ENCODE peak calls at places on chromosomes 13 and 19, in eight cellular contexts. One of them, this sample, is unnamed.

GRCh38 chr13:54133721-54134120 is 1105.1 kb downstream of the OLFM4 start:
- DNase-seq in GM04504: no peak
- DNase-seq in A172: no peak
- DNase-seq in HFFc6: no peak
- DNase-seq in GM03348: no peak
- DNase-seq in activated B cell treated with CpG ODN at 0.5 μM for 24 hours: no peak
- DNase-seq in ovary: no peak
- DNase-seq in EH: no peak
- DNase-seq in this sample: no peak

GRCh38 chr19:34837262-34837661 is 64.2 kb upstream of the ZNF599 start:
- DNase-seq in GM04504: no peak
- DNase-seq in A172: peak; percentile 58
- DNase-seq in HFFc6: no peak
- DNase-seq in GM03348: no peak
- DNase-seq in activated B cell treated with CpG ODN at 0.5 μM for 24 hours: no peak
- DNase-seq in ovary: peak; percentile 26
- DNase-seq in EH: peak; percentile 3
- DNase-seq in this sample: no peak

GRCh38 chr13:46605824-46606554 is 53.0 kb downstream of the LRCH1 start:
- DNase-seq in GM04504: no peak
- DNase-seq in A172: no peak
- DNase-seq in HFFc6: no peak
- DNase-seq in GM03348: no peak
- DNase-seq in activated B cell treated with CpG ODN at 0.5 μM for 24 hours: no peak
- DNase-seq in ovary: no peak
- DNase-seq in EH: no peak
- DNase-seq in this sample: no peak

GRCh38 chr13:70905035-70905434 is 796.8 kb upstream of the KLHL1 start:
- DNase-seq in GM04504: no peak
- DNase-seq in A172: no peak
- DNase-seq in HFFc6: no peak
- DNase-seq in GM03348: no peak
- DNase-seq in activated B cell treated with CpG ODN at 0.5 μM for 24 hours: no peak
- DNase-seq in ovary: no peak
- DNase-seq in EH: no peak
- DNase-seq in this sample: no peak

GRCh38 chr19:17073869-17074627 is 1.2 kb downstream of the HAUS8 start:
- DNase-seq in GM04504: no peak
- DNase-seq in A172: peak; percentile 36
- DNase-seq in HFFc6: no peak
- DNase-seq in GM03348: no peak
- DNase-seq in activated B cell treated with CpG ODN at 0.5 μM for 24 hours: peak; percentile 28
- DNase-seq in ovary: no peak
- DNase-seq in EH: peak; percentile 23
- DNase-seq in this sample: no peak

GRCh38 chr19:44644391-44645016 is 794 bp downstream of the PVR start:
- DNase-seq in GM04504: no peak
- DNase-seq in A172: peak; percentile 56
- DNase-seq in HFFc6: peak; percentile 21
- DNase-seq in GM03348: no peak
- DNase-seq in activated B cell treated with CpG ODN at 0.5 μM for 24 hours: no peak
- DNase-seq in ovary: no peak
- DNase-seq in EH: peak; percentile 47
- DNase-seq in this sample: peak; percentile 68

GRCh38 chr19:17215125-17215971 is at the start of gene USE1:
- DNase-seq in GM04504: peak; percentile 83
- DNase-seq in A172: peak; percentile 80
- DNase-seq in HFFc6: peak; percentile 76
- DNase-seq in GM03348: peak; percentile 95
- DNase-seq in activated B cell treated with CpG ODN at 0.5 μM for 24 hours: peak; percentile 73
- DNase-seq in ovary: peak; percentile 94
- DNase-seq in EH: peak; percentile 93
- DNase-seq in this sample: peak; percentile 95

GRCh38 chr13:78701383-78701782 is 42.4 kb upstream of the OBI1 start:
- DNase-seq in GM04504: no peak
- DNase-seq in A172: no peak
- DNase-seq in HFFc6: no peak
- DNase-seq in GM03348: no peak
- DNase-seq in activated B cell treated with CpG ODN at 0.5 μM for 24 hours: no peak
- DNase-seq in ovary: no peak
- DNase-seq in EH: no peak
- DNase-seq in this sample: no peak

GRCh38 chr19:3146677-3147100 is 10.9 kb downstream of the GNA15 start:
- DNase-seq in GM04504: no peak
- DNase-seq in A172: no peak
- DNase-seq in HFFc6: no peak
- DNase-seq in GM03348: no peak
- DNase-seq in activated B cell treated with CpG ODN at 0.5 μM for 24 hours: peak; percentile 65
- DNase-seq in ovary: no peak
- DNase-seq in EH: no peak
- DNase-seq in this sample: peak; percentile 23

GRCh38 chr19:12668937-12669271 is 2.3 kb downstream of the WDR83 start:
- DNase-seq in GM04504: peak; percentile 24
- DNase-seq in A172: peak; percentile 53
- DNase-seq in HFFc6: peak; percentile 72
- DNase-seq in GM03348: peak; percentile 83
- DNase-seq in activated B cell treated with CpG ODN at 0.5 μM for 24 hours: no peak
- DNase-seq in ovary: no peak
- DNase-seq in EH: peak; percentile 60
- DNase-seq in this sample: peak; percentile 79

GRCh38 chr13:26759907-26760834 is at the start of gene GPR12:
- DNase-seq in GM04504: no peak
- DNase-seq in A172: no peak
- DNase-seq in HFFc6: no peak
- DNase-seq in GM03348: peak; percentile 35
- DNase-seq in activated B cell treated with CpG ODN at 0.5 μM for 24 hours: no peak
- DNase-seq in ovary: no peak
- DNase-seq in EH: no peak
- DNase-seq in this sample: peak; percentile 32

GRCh38 chr19:47253467-47253881 is 2.9 kb upstream of the CCDC9 start:
- DNase-seq in GM04504: no peak
- DNase-seq in A172: peak; percentile 69
- DNase-seq in HFFc6: peak; percentile 83
- DNase-seq in GM03348: peak; percentile 28
- DNase-seq in activated B cell treated with CpG ODN at 0.5 μM for 24 hours: no peak
- DNase-seq in ovary: no peak
- DNase-seq in EH: peak; percentile 95
- DNase-seq in this sample: peak; percentile 85

GRCh38 chr19:11205939-11206570 is 8.7 kb upstream of the KANK2 start:
- DNase-seq in GM04504: no peak
- DNase-seq in A172: no peak
- DNase-seq in HFFc6: no peak
- DNase-seq in GM03348: no peak
- DNase-seq in activated B cell treated with CpG ODN at 0.5 μM for 24 hours: no peak
- DNase-seq in ovary: no peak
- DNase-seq in EH: no peak
- DNase-seq in this sample: no peak

GRCh38 chr13:46126552-46127171 is 21.8 kb upstream of the CPB2 start:
- DNase-seq in GM04504: peak; percentile 47
- DNase-seq in A172: peak; percentile 77
- DNase-seq in HFFc6: peak; percentile 63
- DNase-seq in GM03348: peak; percentile 81
- DNase-seq in activated B cell treated with CpG ODN at 0.5 μM for 24 hours: peak; percentile 27
- DNase-seq in ovary: no peak
- DNase-seq in EH: peak; percentile 71
- DNase-seq in this sample: peak; percentile 80

GRCh38 chr13:44574466-44574855 is 1.7 kb downstream of the TSC22D1 start:
- DNase-seq in GM04504: no peak
- DNase-seq in A172: no peak
- DNase-seq in HFFc6: no peak
- DNase-seq in GM03348: peak; percentile 18
- DNase-seq in activated B cell treated with CpG ODN at 0.5 μM for 24 hours: no peak
- DNase-seq in ovary: no peak
- DNase-seq in EH: no peak
- DNase-seq in this sample: peak; percentile 45

GRCh38 chr13:26679411-26679810 is 81.2 kb downstream of the GPR12 start:
- DNase-seq in GM04504: peak; percentile 28
- DNase-seq in A172: peak; percentile 43
- DNase-seq in HFFc6: peak; percentile 40
- DNase-seq in GM03348: peak; percentile 52
- DNase-seq in activated B cell treated with CpG ODN at 0.5 μM for 24 hours: no peak
- DNase-seq in ovary: no peak
- DNase-seq in EH: peak; percentile 76
- DNase-seq in this sample: peak; percentile 45

GRCh38 chr19:56103027-56103614 is 18.0 kb downstream of the ZNF787 start:
- DNase-seq in GM04504: no peak
- DNase-seq in A172: no peak
- DNase-seq in HFFc6: no peak
- DNase-seq in GM03348: no peak
- DNase-seq in activated B cell treated with CpG ODN at 0.5 μM for 24 hours: no peak
- DNase-seq in ovary: no peak
- DNase-seq in EH: no peak
- DNase-seq in this sample: no peak

GRCh38 chr13:44904982-44905381 is 84.3 kb downstream of the NUFIP1 start:
- DNase-seq in GM04504: peak; percentile 96
- DNase-seq in A172: peak; percentile 57
- DNase-seq in HFFc6: peak; percentile 97
- DNase-seq in GM03348: peak; percentile 89
- DNase-seq in activated B cell treated with CpG ODN at 0.5 μM for 24 hours: no peak
- DNase-seq in ovary: peak; percentile 51
- DNase-seq in EH: peak; percentile 97
- DNase-seq in this sample: peak; percentile 97

GRCh38 chr13:37427843-37428494 is 170.6 kb downstream of the POSTN start:
- DNase-seq in GM04504: no peak
- DNase-seq in A172: no peak
- DNase-seq in HFFc6: no peak
- DNase-seq in GM03348: no peak
- DNase-seq in activated B cell treated with CpG ODN at 0.5 μM for 24 hours: no peak
- DNase-seq in ovary: no peak
- DNase-seq in EH: no peak
- DNase-seq in this sample: no peak

GRCh38 chr19:53808710-53809125 is 15.4 kb downstream of the NLRP12 start:
- DNase-seq in GM04504: peak; percentile 26
- DNase-seq in A172: peak; percentile 80
- DNase-seq in HFFc6: peak; percentile 63
- DNase-seq in GM03348: peak; percentile 67
- DNase-seq in activated B cell treated with CpG ODN at 0.5 μM for 24 hours: no peak
- DNase-seq in ovary: no peak
- DNase-seq in EH: peak; percentile 64
- DNase-seq in this sample: peak; percentile 73

GRCh38 chr13:113947321-113948033 is 26.4 kb downstream of the C13orf46 start:
- DNase-seq in GM04504: peak; percentile 43
- DNase-seq in A172: no peak
- DNase-seq in HFFc6: peak; percentile 46
- DNase-seq in GM03348: peak; percentile 91
- DNase-seq in activated B cell treated with CpG ODN at 0.5 μM for 24 hours: no peak
- DNase-seq in ovary: peak; percentile 66
- DNase-seq in EH: peak; percentile 68
- DNase-seq in this sample: no peak

GRCh38 chr19:5553892-5554291 is 13.9 kb downstream of the TINCR start:
- DNase-seq in GM04504: no peak
- DNase-seq in A172: no peak
- DNase-seq in HFFc6: no peak
- DNase-seq in GM03348: no peak
- DNase-seq in activated B cell treated with CpG ODN at 0.5 μM for 24 hours: no peak
- DNase-seq in ovary: no peak
- DNase-seq in EH: no peak
- DNase-seq in this sample: no peak

GRCh38 chr19:10835089-10835753 is 791 bp downstream of the TMED1 start:
- DNase-seq in GM04504: no peak
- DNase-seq in A172: no peak
- DNase-seq in HFFc6: no peak
- DNase-seq in GM03348: no peak
- DNase-seq in activated B cell treated with CpG ODN at 0.5 μM for 24 hours: no peak
- DNase-seq in ovary: no peak
- DNase-seq in EH: no peak
- DNase-seq in this sample: no peak

GRCh38 chr13:51921790-51922740 is 60.3 kb downstream of the CCDC70 start:
- DNase-seq in GM04504: no peak
- DNase-seq in A172: no peak
- DNase-seq in HFFc6: no peak
- DNase-seq in GM03348: no peak
- DNase-seq in activated B cell treated with CpG ODN at 0.5 μM for 24 hours: no peak
- DNase-seq in ovary: no peak
- DNase-seq in EH: no peak
- DNase-seq in this sample: no peak

GRCh38 chr19:19095691-19096090 is 31.9 kb downstream of the SLC25A42 start:
- DNase-seq in GM04504: no peak
- DNase-seq in A172: no peak
- DNase-seq in HFFc6: no peak
- DNase-seq in GM03348: no peak
- DNase-seq in activated B cell treated with CpG ODN at 0.5 μM for 24 hours: no peak
- DNase-seq in ovary: no peak
- DNase-seq in EH: no peak
- DNase-seq in this sample: no peak

GRCh38 chr19:35139618-35139943 is 957 bp downstream of the FXYD1 start:
- DNase-seq in GM04504: no peak
- DNase-seq in A172: no peak
- DNase-seq in HFFc6: no peak
- DNase-seq in GM03348: no peak
- DNase-seq in activated B cell treated with CpG ODN at 0.5 μM for 24 hours: no peak
- DNase-seq in ovary: no peak
- DNase-seq in EH: no peak
- DNase-seq in this sample: no peak

GRCh38 chr13:110506859-110507566 is 54.5 kb downstream of the RAB20 start:
- DNase-seq in GM04504: no peak
- DNase-seq in A172: no peak
- DNase-seq in HFFc6: no peak
- DNase-seq in GM03348: no peak
- DNase-seq in activated B cell treated with CpG ODN at 0.5 μM for 24 hours: no peak
- DNase-seq in ovary: peak; percentile 71
- DNase-seq in EH: peak; percentile 56
- DNase-seq in this sample: no peak

GRCh38 chr13:72774019-72774418 is 7.7 kb downstream of the DIS3 start:
- DNase-seq in GM04504: no peak
- DNase-seq in A172: no peak
- DNase-seq in HFFc6: no peak
- DNase-seq in GM03348: no peak
- DNase-seq in activated B cell treated with CpG ODN at 0.5 μM for 24 hours: no peak
- DNase-seq in ovary: no peak
- DNase-seq in EH: peak; percentile 9
- DNase-seq in this sample: peak; percentile 82

GRCh38 chr19:7366701-7367420 is 18.1 kb downstream of the ARHGEF18 start:
- DNase-seq in GM04504: no peak
- DNase-seq in A172: peak; percentile 60
- DNase-seq in HFFc6: peak; percentile 16
- DNase-seq in GM03348: no peak
- DNase-seq in activated B cell treated with CpG ODN at 0.5 μM for 24 hours: no peak
- DNase-seq in ovary: no peak
- DNase-seq in EH: peak; percentile 59
- DNase-seq in this sample: peak; percentile 21

GRCh38 chr13:52001120-52001731 is 10.0 kb downstream of the ATP7B start:
- DNase-seq in GM04504: no peak
- DNase-seq in A172: peak; percentile 23
- DNase-seq in HFFc6: peak; percentile 36
- DNase-seq in GM03348: peak; percentile 71
- DNase-seq in activated B cell treated with CpG ODN at 0.5 μM for 24 hours: no peak
- DNase-seq in ovary: no peak
- DNase-seq in EH: peak; percentile 53
- DNase-seq in this sample: peak; percentile 71

GRCh38 chr13:71874490-71874889 is 7.5 kb upstream of the DACH1 start:
- DNase-seq in GM04504: no peak
- DNase-seq in A172: no peak
- DNase-seq in HFFc6: no peak
- DNase-seq in GM03348: no peak
- DNase-seq in activated B cell treated with CpG ODN at 0.5 μM for 24 hours: no peak
- DNase-seq in ovary: no peak
- DNase-seq in EH: no peak
- DNase-seq in this sample: no peak

GRCh38 chr19:19304186-19304975 is 15.9 kb downstream of the SUGP1 start:
- DNase-seq in GM04504: no peak
- DNase-seq in A172: no peak
- DNase-seq in HFFc6: no peak
- DNase-seq in GM03348: no peak
- DNase-seq in activated B cell treated with CpG ODN at 0.5 μM for 24 hours: no peak
- DNase-seq in ovary: no peak
- DNase-seq in EH: no peak
- DNase-seq in this sample: no peak

This sample was measured in adipocyte.